ENCODE peak calls at places on chromosomes 4 and X, in nine cellular contexts. C is fibroblast of the conjunctiva; J is esophagus squamous epithelium; Q is mucosa of descending colon; V is T-helper 2 cell; W is T-helper 1 cell; Z is NCI-H1417; F is AML-193; T is CD8-positive, alpha-beta T cell. X is an unnamed sample.

GRCh38 chr4:105657117-105657765 is 51.2 kb downstream of the INTS12 start:
- DNase-seq in Q (no peak), Z (no peak), C (no peak), J (no peak), T (no peak), W (no peak), V (no peak), F (no peak), X (no peak)

GRCh38 chr4:39908284-39908683 is 69.4 kb downstream of the PDS5A start:
- DNase-seq in V (no peak), W (no peak), Q (no peak), J (no peak), F (no peak), Z (no peak), T (no peak), C (no peak), X (no peak)

GRCh38 chr4:56410247-56410646 is 23.0 kb upstream of the AASDH start:
- DNase-seq in Z (peak; percentile 67), Q (no peak), T (no peak), F (no peak), C (peak; percentile 99), V (no peak), W (no peak), J (no peak), X (no peak)

GRCh38 chrX:153597351-153597750 is 1.6 kb downstream of the CCNQ start:
- DNase-seq in Q (no peak), J (no peak), W (no peak), F (no peak), C (no peak), V (no peak), T (no peak), Z (no peak), X (no peak)

GRCh38 chr4:175447006-175447405 is 365.1 kb downstream of the GPM6A start:
- DNase-seq in T (no peak), Z (no peak), Q (no peak), W (no peak), J (no peak), V (no peak), C (no peak), F (no peak), X (no peak)

GRCh38 chr4:186627226-186627865 is 72.0 kb upstream of the MTNR1A start:
- DNase-seq in C (no peak), Q (no peak), W (no peak), J (no peak), F (no peak), Z (no peak), V (no peak), T (no peak), X (no peak)

GRCh38 chr4:184568770-184569169 is 80.5 kb downstream of the CASP3 start:
- DNase-seq in F (no peak), V (no peak), Z (no peak), C (no peak), T (no peak), Q (no peak), J (no peak), W (no peak), X (no peak)

GRCh38 chr4:145531193-145531592 is 49.5 kb downstream of the SMAD1 start:
- DNase-seq in Z (no peak), C (no peak), W (no peak), T (no peak), Q (no peak), V (no peak), F (no peak), J (no peak), X (no peak)

GRCh38 chrX:97238632-97239031 is 354.9 kb downstream of the RPA4 start:
- DNase-seq in J (no peak), F (no peak), W (no peak), T (no peak), Q (no peak), C (no peak), V (no peak), Z (no peak), X (no peak)

GRCh38 chrX:44245730-44246129 is 97.7 kb downstream of the EFHC2 start:
- DNase-seq in C (no peak), W (peak; percentile 9), V (no peak), T (no peak), Z (no peak), F (no peak), Q (no peak), J (no peak), X (peak; percentile 4)

GRCh38 chr4:125388653-125389052 is 73.9 kb downstream of the FAT4 start:
- DNase-seq in W (no peak), T (no peak), J (no peak), Z (no peak), V (no peak), Q (no peak), F (no peak), C (peak; percentile 54), X (no peak)

GRCh38 chr4:6183740-6184139 is 16.6 kb downstream of the JAKMIP1 start:
- DNase-seq in W (no peak), F (no peak), C (no peak), Z (no peak), J (no peak), V (no peak), T (no peak), Q (no peak), X (no peak)

GRCh38 chrX:130728208-130728607 is 174.8 kb downstream of the ENOX2 start:
- DNase-seq in T (no peak), C (no peak), Z (no peak), V (no peak), W (no peak), F (no peak), J (no peak), Q (no peak), X (no peak)

GRCh38 chrX:2500091-2500680 is 590 bp downstream of the DHRSX start:
- DNase-seq in W (no peak), F (no peak), Q (peak; percentile 73), T (peak; percentile 16), C (no peak), V (no peak), J (no peak), Z (no peak), X (no peak)

GRCh38 chrX:21708116-21708515 is 49.8 kb downstream of the SMPX start:
- DNase-seq in Z (no peak), C (no peak), T (no peak), F (no peak), V (no peak), W (no peak), J (no peak), Q (no peak), X (no peak)

GRCh38 chrX:54358424-54359211 is 772 bp upstream of the WNK3 start:
- DNase-seq in J (no peak), W (peak; percentile 8), T (peak; percentile 3), Z (peak; percentile 89), F (no peak), Q (peak; percentile 23), V (no peak), C (peak; percentile 14), X (no peak)

GRCh38 chr4:86036729-86037128 is 323.1 kb downstream of the MAPK10 start:
- DNase-seq in V (no peak), T (no peak), F (no peak), W (no peak), Q (no peak), J (no peak), Z (no peak), C (no peak), X (no peak)

GRCh38 chr4:10898072-10898471 is 213.5 kb upstream of the CLNK start:
- DNase-seq in Q (no peak), F (no peak), Z (no peak), W (no peak), J (no peak), T (no peak), V (no peak), C (no peak), X (no peak)

GRCh38 chrX:67426946-67427345 is 116.9 kb upstream of the AR start:
- DNase-seq in W (no peak), C (no peak), F (no peak), Q (no peak), T (no peak), Z (no peak), V (no peak), J (no peak), X (no peak)

GRCh38 chr4:102281171-102281842 is 64.0 kb downstream of the SLC39A8 start:
- DNase-seq in F (no peak), V (no peak), W (no peak), J (no peak), Z (no peak), Q (no peak), T (no peak), C (no peak), X (no peak)

GRCh38 chr4:182906786-182907185 is 10.4 kb downstream of the DCTD start:
- DNase-seq in T (no peak), Q (no peak), V (no peak), J (no peak), C (no peak), F (no peak), W (no peak), Z (no peak), X (no peak)

GRCh38 chrX:38656350-38656915 is 95.1 kb downstream of the TSPAN7 start:
- DNase-seq in W (no peak), F (no peak), T (no peak), C (no peak), Z (no peak), Q (no peak), V (no peak), J (no peak), X (no peak)

GRCh38 chr4:2150076-2150475 is 90.9 kb downstream of the NAT8L start:
- DNase-seq in W (no peak), F (no peak), Q (no peak), Z (no peak), T (no peak), J (no peak), V (no peak), C (no peak), X (no peak)

GRCh38 chr4:37001688-37002436 is 242.7 kb upstream of the NWD2 start:
- DNase-seq in W (no peak), T (no peak), V (no peak), Z (no peak), F (no peak), C (no peak), Q (no peak), J (no peak), X (no peak)

GRCh38 chr4:168162604-168163003 is 70.3 kb downstream of the ANXA10 start:
- DNase-seq in V (no peak), C (no peak), T (no peak), J (no peak), W (no peak), Q (no peak), F (no peak), Z (no peak), X (no peak)

GRCh38 chrX:56762707-56763555 is 33.9 kb downstream of the NBDY start:
- DNase-seq in Q (no peak), J (no peak), V (no peak), F (no peak), C (no peak), T (no peak), W (no peak), Z (no peak), X (no peak)

X was measured in effector CD4-positive, alpha-beta T cell.